ENCODE peak calls at places on chromosome 10, in seven cellular contexts. S, A, X, G, E, L and T are unnamed samples.

GRCh38 chr10:11521860-11522259 is 89.6 kb downstream of the USP6NL start:
- DNase-seq in X (no peak), A (no peak), S (no peak), G (no peak), L (no peak), E (no peak), T (no peak)

GRCh38 chr10:51640120-51640819 is 59.1 kb downstream of the CSTF2T start:
- DNase-seq in S (no peak), L (no peak), E (no peak), G (no peak), A (no peak), X (no peak), T (no peak)

GRCh38 chr10:103724771-103725170 is 130.6 kb downstream of the SH3PXD2A start:
- DNase-seq in X (no peak), G (no peak), L (no peak), S (no peak), E (no peak), A (no peak), T (no peak)

GRCh38 chr10:84348860-84349259 is 20.5 kb downstream of the CCSER2 start:
- DNase-seq in S (no peak), G (no peak), L (no peak), A (no peak), E (peak; percentile 55), X (no peak), T (no peak)

GRCh38 chr10:69486922-69487730 is 35.9 kb downstream of the TSPAN15 start:
- DNase-seq in X (no peak), S (no peak), E (peak; percentile 89), A (no peak), G (no peak), L (no peak), T (no peak)

GRCh38 chr10:118324140-118324539 is 18.0 kb downstream of the FAM204A start:
- DNase-seq in X (no peak), S (no peak), L (no peak), E (no peak), G (no peak), A (no peak), T (no peak)

GRCh38 chr10:75568721-75569120 is 137.3 kb downstream of the LRMDA start:
- DNase-seq in X (no peak), E (no peak), L (no peak), G (no peak), S (no peak), A (no peak), T (no peak)

GRCh38 chr10:96951954-96952353 is 119.9 kb downstream of the LCOR start:
- DNase-seq in E (no peak), L (no peak), G (no peak), S (no peak), A (no peak), X (no peak), T (no peak)

GRCh38 chr10:99374972-99375371 is 45.8 kb downstream of the CNNM1 start:
- DNase-seq in S (no peak), X (no peak), E (no peak), G (no peak), A (no peak), L (no peak), T (no peak)

GRCh38 chr10:71372882-71373495 is 23.7 kb upstream of the CDH23 start:
- DNase-seq in L (no peak), X (no peak), E (no peak), A (no peak), G (no peak), S (peak; percentile 79), T (no peak)

GRCh38 chr10:62268399-62269076 is at the start of gene RTKN2:
- DNase-seq in X (peak; percentile 84), L (peak; percentile 71), S (peak; percentile 81), E (peak; percentile 80), G (peak; percentile 63), A (peak; percentile 54), T (peak; percentile 50)

GRCh38 chr10:29699621-29700020 is 64.8 kb upstream of the SVIL start:
- DNase-seq in A (no peak), S (no peak), G (no peak), X (no peak), L (no peak), E (peak; percentile 29), T (no peak)

GRCh38 chr10:116038259-116038658 is 234.7 kb downstream of the GFRA1 start:
- DNase-seq in G (no peak), X (no peak), L (no peak), E (no peak), A (no peak), S (no peak), T (no peak)

GRCh38 chr10:34768261-34768971 is 46.7 kb downstream of the PARD3 start:
- DNase-seq in X (no peak), L (no peak), G (no peak), E (peak; percentile 24), S (no peak), A (no peak), T (no peak)

GRCh38 chr10:96491303-96491702 is 22.4 kb downstream of the TLL2 start:
- DNase-seq in A (no peak), S (peak; percentile 45), E (no peak), X (no peak), L (no peak), G (no peak), T (no peak)

GRCh38 chr10:29377333-29377961 is 88.6 kb downstream of the LYZL1 start:
- DNase-seq in X (no peak), E (peak; percentile 41), G (no peak), A (no peak), S (peak; percentile 59), L (no peak), T (no peak)

GRCh38 chr10:100986952-100987684 is at the start of the genes MRPL43 and TWNK:
- DNase-seq in A (peak; percentile 76), L (peak; percentile 85), G (peak; percentile 79), E (peak; percentile 69), S (peak; percentile 94), X (peak; percentile 80), T (peak; percentile 70)

GRCh38 chr10:124465777-124466488 is 4.3 kb downstream of the LHPP start:
- DNase-seq in G (no peak), L (no peak), S (no peak), A (no peak), X (no peak), E (no peak), T (no peak)

GRCh38 chr10:8054498-8055407 is at the start of gene GATA3:
- DNase-seq in L (peak; percentile 80), X (peak; percentile 92), S (peak; percentile 79), A (peak; percentile 69), G (peak; percentile 79), E (peak; percentile 90), T (peak; percentile 79)

GRCh38 chr10:124637091-124637700 is 107.0 kb downstream of the FAM53B start:
- DNase-seq in A (no peak), X (no peak), L (no peak), E (no peak), G (no peak), S (no peak), T (no peak)